ENCODE peak calls at places on chromosomes 12 and 14, in four cellular contexts. E, P, N and G are unnamed samples.

GRCh38 chr12:23204933-23205778 is 580.2 kb downstream of the ETNK1 start:
- DNase-seq in N (peak), E (peak), P (peak), G (peak)

GRCh38 chr14:51395361-51395849 is 155.4 kb downstream of the TMX1 start:
- DNase-seq in P (peak), E (no peak), N (peak), G (no peak)

GRCh38 chr12:75337905-75338304 is 3.4 kb downstream of the GLIPR1L1 start:
- DNase-seq in P (no peak), E (no peak), N (no peak), G (peak)

GRCh38 chr12:115752913-115753726 is 524.4 kb downstream of the MED13L start:
- DNase-seq in P (peak), E (peak), N (peak), G (peak)

GRCh38 chr14:68359862-68360552 is 432.9 kb downstream of the ZFP36L1 start:
- DNase-seq in P (no peak), N (no peak), E (no peak), G (no peak)

GRCh38 chr14:30296956-30297405 is 262.0 kb upstream of the G2E3 start:
- DNase-seq in P (no peak), N (no peak), E (no peak), G (no peak)

GRCh38 chr14:67934087-67934486 is 114.5 kb downstream of the RAD51B start:
- DNase-seq in P (peak), E (peak), N (peak), G (peak)

GRCh38 chr12:27272375-27273028 is 28.4 kb downstream of the STK38L start:
- DNase-seq in N (peak), P (no peak), E (no peak), G (no peak)

GRCh38 chr14:60510976-60511599 is 2.1 kb downstream of the SIX6 start:
- DNase-seq in N (no peak), E (no peak), P (peak), G (no peak)
- TF ChIP-seq EZH2 in N (peak), E (no peak), P (peak), G (no peak)

GRCh38 chr12:30979371-30980259 is 53.1 kb downstream of the TSPAN11 start:
- DNase-seq in N (no peak), E (no peak), P (no peak), G (no peak)
- TF ChIP-seq EZH2 in N (no peak), E (no peak), P (no peak), G (no peak)

GRCh38 chr14:103522028-103522581 is 525 bp downstream of the CKB start:
- DNase-seq in P (peak), E (no peak), N (no peak), G (no peak)
- TF ChIP-seq EZH2 in P (no peak), E (no peak), N (peak), G (no peak)

DNA sequence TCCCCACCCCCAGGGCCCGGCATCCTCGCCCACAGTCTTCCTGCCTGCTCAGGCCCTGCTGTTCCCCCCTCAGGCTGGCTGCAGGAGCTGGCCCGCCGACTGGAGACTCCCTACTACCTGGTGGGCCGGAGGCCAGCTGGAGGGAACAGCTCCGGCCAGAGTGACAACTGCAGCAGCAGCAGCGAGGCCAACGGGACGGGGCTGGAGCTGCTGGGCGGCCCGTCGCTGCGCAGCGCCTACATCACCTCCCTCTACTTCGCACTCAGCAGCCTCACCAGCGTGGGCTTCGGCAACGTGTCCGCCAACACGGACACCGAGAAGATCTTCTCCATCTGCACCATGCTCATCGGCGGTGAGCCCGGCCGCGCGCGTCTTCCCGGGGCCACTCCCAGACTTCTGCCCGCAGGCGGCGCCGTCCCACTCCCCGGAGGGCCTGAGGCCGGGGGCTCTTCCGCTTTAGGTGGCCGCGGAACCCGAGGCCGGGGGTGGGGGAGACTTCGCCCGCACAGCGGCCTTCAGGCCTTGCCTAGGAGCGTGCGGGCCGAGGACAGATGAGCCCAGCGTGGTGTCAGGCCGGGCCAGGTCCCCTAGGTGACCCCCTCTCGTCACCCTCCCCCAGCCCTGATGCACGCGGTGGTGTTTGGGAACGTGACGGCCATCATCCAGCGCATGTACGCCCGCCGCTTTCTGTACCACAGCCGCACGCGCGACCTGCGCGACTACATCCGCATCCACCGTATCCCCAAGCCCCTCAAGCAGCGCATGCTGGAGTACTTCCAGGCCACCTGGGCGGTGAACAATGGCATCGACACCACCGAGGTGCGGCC is 10.2 kb downstream of the KCNH3 start:
- DNase-seq in E (no peak), N (peak), P (peak), G (no peak)
- TF ChIP-seq EZH2 in E (no peak), N (peak), P (peak), G (no peak)

GRCh38 chr12:132375747-132376463 is 46.5 kb upstream of the GALNT9 start:
- DNase-seq in E (no peak), P (no peak), N (no peak), G (no peak)
- TF ChIP-seq EZH2 in E (no peak), P (no peak), N (no peak), G (no peak)

DNA sequence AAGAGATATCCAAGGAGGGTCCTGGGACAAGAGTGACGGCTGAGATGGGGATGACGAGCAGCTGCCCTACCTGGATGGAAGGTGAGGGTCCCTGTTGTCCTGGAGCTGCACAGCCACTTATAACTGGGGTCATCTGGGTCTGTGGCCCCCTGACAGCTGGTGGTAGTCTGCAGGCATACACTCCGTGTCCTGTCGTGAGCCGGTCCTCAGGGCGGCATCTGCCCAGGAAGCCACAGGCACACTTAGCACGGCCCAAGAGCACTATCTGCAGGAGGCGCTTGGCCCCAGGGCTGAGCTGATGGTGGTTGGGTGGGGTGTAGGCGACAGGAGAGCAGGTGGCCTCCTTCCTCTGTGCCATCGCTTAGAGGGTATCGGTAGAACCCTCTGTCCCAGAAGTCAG is 248.1 kb downstream of the CACNA1C start:
- DNase-seq in E (no peak), P (no peak), N (no peak), G (no peak)
- TF ChIP-seq EZH2 in E (no peak), P (no peak), N (no peak), G (no peak)

GRCh38 chr14:103845327-103845726 is 2.0 kb downstream of the PPP1R13B start:
- DNase-seq in P (no peak), N (no peak), E (no peak), G (no peak)

GRCh38 chr14:103847439-103847953 is at the start of gene PPP1R13B:
- DNase-seq in P (peak), N (peak), E (peak), G (peak)

GRCh38 chr14:103846569-103847438 is 571 bp downstream of the PPP1R13B start:
- DNase-seq in E (no peak), P (peak), N (peak), G (peak)

GRCh38 chr14:103847954-103848719 is 762 bp upstream of the PPP1R13B start:
- DNase-seq in P (peak), E (no peak), N (no peak), G (peak)

GRCh38 chr14:103846008-103846568 is 1.3 kb downstream of the PPP1R13B start:
- DNase-seq in N (peak), P (no peak), E (no peak), G (no peak)
- TF ChIP-seq EZH2 in N (no peak), P (peak), E (no peak), G (no peak)